ENCODE peak calls at places on chromosome 6, in four cellular contexts. O is HCT116; I is lung; P is CD8-positive, alpha-beta memory T cell. A is an unnamed sample.

GRCh38 chr6:100300221-100300736 is 164.4 kb downstream of the SIM1 start:
- DNase-seq in O (peak; percentile 96), I (no peak), P (no peak), A (no peak)

GRCh38 chr6:26516481-26517427 is 16.7 kb downstream of the BTN1A1 start:
- DNase-seq in O (no peak), I (no peak), P (no peak), A (no peak)

GRCh38 chr6:18432180-18432579 is 45.0 kb downstream of the RNF144B start:
- DNase-seq in O (no peak), I (no peak), P (no peak), A (no peak)

GRCh38 chr6:147204060-147204785 is at the start of gene STXBP5:
- DNase-seq in O (no peak), I (peak; percentile 52), P (peak; percentile 30), A (peak; percentile 62)

GRCh38 chr6:151635741-151636140 is 141.9 kb downstream of the CCDC170 start:
- DNase-seq in O (no peak), I (no peak), P (no peak), A (no peak)

GRCh38 chr6:118813795-118814194 is 80.2 kb upstream of the ASF1A start:
- DNase-seq in O (no peak), I (no peak), P (no peak), A (no peak)

GRCh38 chr6:72858204-72858603 is 236.3 kb downstream of the KCNQ5 start:
- DNase-seq in O (no peak), I (no peak), P (no peak), A (no peak)

GRCh38 chr6:5112065-5112799 is 27.1 kb downstream of the PPP1R3G start:
- DNase-seq in O (peak; percentile 13), I (no peak), P (no peak), A (no peak)

GRCh38 chr6:106117579-106117978 is 31.4 kb downstream of the PRDM1 start:
- DNase-seq in O (no peak), I (no peak), P (peak; percentile 63), A (no peak)

GRCh38 chr6:71043902-71044301 is 87.0 kb upstream of the B3GAT2 start:
- DNase-seq in O (no peak), I (no peak), P (no peak), A (no peak)

GRCh38 chr6:108673153-108673552 is 112.4 kb downstream of the FOXO3 start:
- DNase-seq in O (no peak), I (no peak), P (no peak), A (no peak)
- H3K4me1 ChIP-seq in O (peaks cover 10% of the 10 kb centered on the region), I (peaks cover 64% of the 10 kb centered on the region), P (no peaks in the 10 kb centered on the region), A (peaks cover 2% of the 10 kb centered on the region)

GRCh38 chr6:143807103-143807425 is 36.1 kb upstream of the LTV1 start:
- DNase-seq in O (no peak), I (no peak), P (no peak), A (no peak)
- H3K4me1 ChIP-seq in O (peaks cover 3% of the 10 kb centered on the region), I (no peaks in the 10 kb centered on the region), P (no peaks in the 10 kb centered on the region), A (no peaks in the 10 kb centered on the region)

GRCh38 chr6:159980474-159980873 is 11.6 kb downstream of the IGF2R start:
- DNase-seq in O (no peak), I (no peak), P (no peak), A (no peak)

GRCh38 chr6:159977242-159978214 is 8.6 kb downstream of the IGF2R start:
- DNase-seq in O (no peak), I (no peak), P (no peak), A (no peak)

GRCh38 chr6:159978291-159979135 is 9.6 kb downstream of the IGF2R start:
- DNase-seq in O (no peak), I (no peak), P (peak; percentile 48), A (no peak)

GRCh38 chr6:159981171-159981571 is 12.3 kb downstream of the IGF2R start:
- DNase-seq in O (no peak), I (no peak), P (no peak), A (no peak)

GRCh38 chr6:159979136-159979874 is 10.4 kb downstream of the IGF2R start:
- DNase-seq in O (no peak), I (no peak), P (peak; percentile 38), A (peak; percentile 63)
- H3K4me1 ChIP-seq in O (no peaks in the 10 kb centered on the region), I (peaks cover 54% of the 10 kb centered on the region), P (peaks cover 91% of the 10 kb centered on the region), A (peaks cover 15% of the 10 kb centered on the region)

GRCh38 chr6:158572653-158573541 is 13.0 kb downstream of the TMEM181 start:
- DNase-seq in O (no peak), I (no peak), P (no peak), A (no peak)
- H3K4me1 ChIP-seq in O (no peaks in the 10 kb centered on the region), I (no peaks in the 10 kb centered on the region), P (peaks cover 44% of the 10 kb centered on the region), A (no peaks in the 10 kb centered on the region)

GRCh38 chr6:53033764-53034163 is 31.4 kb upstream of the FBXO9 start:
- DNase-seq in O (no peak), I (no peak), P (no peak), A (no peak)
- H3K4me1 ChIP-seq in O (no peaks in the 10 kb centered on the region), I (peaks cover 19% of the 10 kb centered on the region), P (no peaks in the 10 kb centered on the region), A (no peaks in the 10 kb centered on the region)

DNA sequence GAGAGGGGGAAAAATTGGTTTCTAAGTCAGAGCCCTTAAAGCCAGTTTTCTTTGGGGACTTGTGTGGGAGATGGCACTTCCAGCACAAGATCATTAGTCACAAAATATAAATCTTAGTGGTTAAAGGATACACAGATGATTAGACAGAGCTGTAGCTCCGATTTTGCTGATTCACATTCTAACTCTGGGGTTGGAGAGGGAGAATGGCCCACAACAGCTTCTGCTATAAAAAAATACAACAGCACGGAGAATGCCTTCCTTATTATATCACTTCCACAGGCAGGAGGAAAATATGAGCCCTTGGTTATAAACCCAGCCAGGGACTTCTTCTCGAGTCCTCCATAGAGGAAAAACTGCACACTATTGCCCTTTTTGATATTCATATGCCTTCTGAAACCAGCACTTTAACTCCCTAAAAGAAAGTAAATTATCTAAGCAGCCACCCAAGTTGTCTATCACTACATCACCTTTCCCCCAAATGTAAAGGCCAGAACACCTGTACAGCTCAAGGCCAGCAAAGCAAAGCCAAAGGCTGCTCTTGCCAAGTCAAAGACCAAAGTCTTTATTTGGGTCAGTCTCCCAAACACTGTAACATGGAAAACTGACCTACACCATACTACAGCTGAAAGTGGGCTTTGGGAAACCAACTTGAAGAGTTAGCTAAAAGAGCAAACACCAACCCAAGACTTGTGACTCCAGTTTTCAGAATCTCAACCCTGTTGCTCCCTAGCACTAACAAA is 10.4 kb downstream of the MRPL14 start:
- DNase-seq in O (no peak), I (no peak), P (no peak), A (no peak)
- H3K4me1 ChIP-seq in O (no peaks in the 10 kb centered on the region), I (peaks cover 9% of the 10 kb centered on the region), P (peaks cover 42% of the 10 kb centered on the region), A (peaks cover 3% of the 10 kb centered on the region)

GRCh38 chr6:142848156-142848555 is 96.8 kb downstream of the HIVEP2 start:
- DNase-seq in O (no peak), I (no peak), P (no peak), A (no peak)
- H3K4me1 ChIP-seq in O (peaks cover 23% of the 10 kb centered on the region), I (peaks cover 17% of the 10 kb centered on the region), P (peaks cover 97% of the 10 kb centered on the region), A (peaks cover 35% of the 10 kb centered on the region)

A was measured in HAP-1.